ENCODE peak calls at places on chromosomes 13 and 19, in six cellular contexts. One of them, this sample, is unnamed.

GRCh38 chr19:34246340-34246739 is 8.0 kb upstream of the GARRE1 start:
- DNase-seq in GM06990: no peak
- DNase-seq in hepatic stellate cell: no peak
- DNase-seq in stimulated activated CD8-positive, alpha-beta memory T cell treated with anti-CD3 and anti-CD28 coated beads, Interleukin-12 subunit alpha, Interleukin-12 subunit beta, amount 100 ng/mL, for 4 hours: no peak
- DNase-seq in fibroblast of mammary gland: no peak
- DNase-seq in stimulated activated CD4-positive, alpha-beta T cell treated with anti-CD3 and anti-CD28 coated beads, Interleukin-12 subunit alpha, Interleukin-12 subunit beta, amount 100 ng/mL, for 4 hours: no peak
- DNase-seq in this sample: no peak

GRCh38 chr13:90640976-90641375 is 706.5 kb upstream of the MIR17HG start:
- DNase-seq in GM06990: no peak
- DNase-seq in hepatic stellate cell: no peak
- DNase-seq in stimulated activated CD8-positive, alpha-beta memory T cell treated with anti-CD3 and anti-CD28 coated beads, Interleukin-12 subunit alpha, Interleukin-12 subunit beta, amount 100 ng/mL, for 4 hours: no peak
- DNase-seq in fibroblast of mammary gland: peak
- DNase-seq in stimulated activated CD4-positive, alpha-beta T cell treated with anti-CD3 and anti-CD28 coated beads, Interleukin-12 subunit alpha, Interleukin-12 subunit beta, amount 100 ng/mL, for 4 hours: no peak
- DNase-seq in this sample: no peak

GRCh38 chr19:35168261-35168660 is 13.7 kb downstream of the FXYD5 start:
- DNase-seq in GM06990: no peak
- DNase-seq in hepatic stellate cell: no peak
- DNase-seq in stimulated activated CD8-positive, alpha-beta memory T cell treated with anti-CD3 and anti-CD28 coated beads, Interleukin-12 subunit alpha, Interleukin-12 subunit beta, amount 100 ng/mL, for 4 hours: no peak
- DNase-seq in fibroblast of mammary gland: peak
- DNase-seq in stimulated activated CD4-positive, alpha-beta T cell treated with anti-CD3 and anti-CD28 coated beads, Interleukin-12 subunit alpha, Interleukin-12 subunit beta, amount 100 ng/mL, for 4 hours: no peak
- DNase-seq in this sample: no peak

GRCh38 chr19:3520166-3521103 is 14.3 kb downstream of the FZR1 start:
- DNase-seq in GM06990: no peak
- DNase-seq in hepatic stellate cell: no peak
- DNase-seq in stimulated activated CD8-positive, alpha-beta memory T cell treated with anti-CD3 and anti-CD28 coated beads, Interleukin-12 subunit alpha, Interleukin-12 subunit beta, amount 100 ng/mL, for 4 hours: no peak
- DNase-seq in fibroblast of mammary gland: no peak
- DNase-seq in stimulated activated CD4-positive, alpha-beta T cell treated with anti-CD3 and anti-CD28 coated beads, Interleukin-12 subunit alpha, Interleukin-12 subunit beta, amount 100 ng/mL, for 4 hours: no peak
- DNase-seq in this sample: no peak

GRCh38 chr13:50745542-50745941 is 98.0 kb downstream of the DLEU7 start:
- DNase-seq in GM06990: no peak
- DNase-seq in hepatic stellate cell: no peak
- DNase-seq in stimulated activated CD8-positive, alpha-beta memory T cell treated with anti-CD3 and anti-CD28 coated beads, Interleukin-12 subunit alpha, Interleukin-12 subunit beta, amount 100 ng/mL, for 4 hours: no peak
- DNase-seq in fibroblast of mammary gland: no peak
- DNase-seq in stimulated activated CD4-positive, alpha-beta T cell treated with anti-CD3 and anti-CD28 coated beads, Interleukin-12 subunit alpha, Interleukin-12 subunit beta, amount 100 ng/mL, for 4 hours: no peak
- DNase-seq in this sample: no peak

GRCh38 chr13:44141213-44141724 is 232.4 kb upstream of the SERP2 start:
- DNase-seq in GM06990: no peak
- DNase-seq in hepatic stellate cell: no peak
- DNase-seq in stimulated activated CD8-positive, alpha-beta memory T cell treated with anti-CD3 and anti-CD28 coated beads, Interleukin-12 subunit alpha, Interleukin-12 subunit beta, amount 100 ng/mL, for 4 hours: no peak
- DNase-seq in fibroblast of mammary gland: no peak
- DNase-seq in stimulated activated CD4-positive, alpha-beta T cell treated with anti-CD3 and anti-CD28 coated beads, Interleukin-12 subunit alpha, Interleukin-12 subunit beta, amount 100 ng/mL, for 4 hours: peak
- DNase-seq in this sample: no peak

GRCh38 chr13:60094385-60095088 is 69.2 kb downstream of the DIAPH3 start:
- DNase-seq in GM06990: no peak
- DNase-seq in hepatic stellate cell: no peak
- DNase-seq in stimulated activated CD8-positive, alpha-beta memory T cell treated with anti-CD3 and anti-CD28 coated beads, Interleukin-12 subunit alpha, Interleukin-12 subunit beta, amount 100 ng/mL, for 4 hours: no peak
- DNase-seq in fibroblast of mammary gland: no peak
- DNase-seq in stimulated activated CD4-positive, alpha-beta T cell treated with anti-CD3 and anti-CD28 coated beads, Interleukin-12 subunit alpha, Interleukin-12 subunit beta, amount 100 ng/mL, for 4 hours: no peak
- DNase-seq in this sample: no peak

GRCh38 chr13:35768126-35768525 is 291.6 kb upstream of the MAB21L1 start:
- DNase-seq in GM06990: no peak
- DNase-seq in hepatic stellate cell: no peak
- DNase-seq in stimulated activated CD8-positive, alpha-beta memory T cell treated with anti-CD3 and anti-CD28 coated beads, Interleukin-12 subunit alpha, Interleukin-12 subunit beta, amount 100 ng/mL, for 4 hours: no peak
- DNase-seq in fibroblast of mammary gland: no peak
- DNase-seq in stimulated activated CD4-positive, alpha-beta T cell treated with anti-CD3 and anti-CD28 coated beads, Interleukin-12 subunit alpha, Interleukin-12 subunit beta, amount 100 ng/mL, for 4 hours: no peak
- DNase-seq in this sample: no peak

GRCh38 chr19:13959962-13960862 is 7.9 kb downstream of the DCAF15 start:
- DNase-seq in GM06990: no peak
- DNase-seq in hepatic stellate cell: no peak
- DNase-seq in stimulated activated CD8-positive, alpha-beta memory T cell treated with anti-CD3 and anti-CD28 coated beads, Interleukin-12 subunit alpha, Interleukin-12 subunit beta, amount 100 ng/mL, for 4 hours: no peak
- DNase-seq in fibroblast of mammary gland: no peak
- DNase-seq in stimulated activated CD4-positive, alpha-beta T cell treated with anti-CD3 and anti-CD28 coated beads, Interleukin-12 subunit alpha, Interleukin-12 subunit beta, amount 100 ng/mL, for 4 hours: peak
- DNase-seq in this sample: no peak

GRCh38 chr19:35000647-35001501 is 751 bp downstream of the GRAMD1A start:
- DNase-seq in GM06990: peak
- DNase-seq in hepatic stellate cell: peak
- DNase-seq in stimulated activated CD8-positive, alpha-beta memory T cell treated with anti-CD3 and anti-CD28 coated beads, Interleukin-12 subunit alpha, Interleukin-12 subunit beta, amount 100 ng/mL, for 4 hours: peak
- DNase-seq in fibroblast of mammary gland: peak
- DNase-seq in stimulated activated CD4-positive, alpha-beta T cell treated with anti-CD3 and anti-CD28 coated beads, Interleukin-12 subunit alpha, Interleukin-12 subunit beta, amount 100 ng/mL, for 4 hours: peak
- DNase-seq in this sample: peak

GRCh38 chr19:39498262-39499081 is at the start of gene DLL3:
- DNase-seq in GM06990: no peak
- DNase-seq in hepatic stellate cell: no peak
- DNase-seq in stimulated activated CD8-positive, alpha-beta memory T cell treated with anti-CD3 and anti-CD28 coated beads, Interleukin-12 subunit alpha, Interleukin-12 subunit beta, amount 100 ng/mL, for 4 hours: no peak
- DNase-seq in fibroblast of mammary gland: peak
- DNase-seq in stimulated activated CD4-positive, alpha-beta T cell treated with anti-CD3 and anti-CD28 coated beads, Interleukin-12 subunit alpha, Interleukin-12 subunit beta, amount 100 ng/mL, for 4 hours: no peak
- DNase-seq in this sample: no peak

GRCh38 chr13:30805603-30806011 is 70.3 kb downstream of the ALOX5AP start:
- DNase-seq in GM06990: no peak
- DNase-seq in hepatic stellate cell: no peak
- DNase-seq in stimulated activated CD8-positive, alpha-beta memory T cell treated with anti-CD3 and anti-CD28 coated beads, Interleukin-12 subunit alpha, Interleukin-12 subunit beta, amount 100 ng/mL, for 4 hours: no peak
- DNase-seq in fibroblast of mammary gland: no peak
- DNase-seq in stimulated activated CD4-positive, alpha-beta T cell treated with anti-CD3 and anti-CD28 coated beads, Interleukin-12 subunit alpha, Interleukin-12 subunit beta, amount 100 ng/mL, for 4 hours: no peak
- DNase-seq in this sample: no peak